ENCODE peak calls at places on chromosomes 3 and 15, in six cellular contexts. One of them, this sample, is unnamed.

GRCh38 chr3:187921391-187921790 is 176.1 kb upstream of the BCL6 start:
- DNase-seq in pons: no peak
- DNase-seq in fibroblast of mammary gland: no peak
- DNase-seq in LoVo: no peak
- DNase-seq in substantia nigra: no peak
- DNase-seq in skeletal muscle cell: no peak
- DNase-seq in this sample: no peak

GRCh38 chr3:47261301-47261700 is 21.3 kb downstream of the KIF9 start:
- DNase-seq in pons: no peak
- DNase-seq in fibroblast of mammary gland: no peak
- DNase-seq in LoVo: no peak
- DNase-seq in substantia nigra: no peak
- DNase-seq in skeletal muscle cell: no peak
- DNase-seq in this sample: no peak

GRCh38 chr15:25501828-25502446 is 63.1 kb upstream of the UBE3A start:
- DNase-seq in pons: peak
- DNase-seq in fibroblast of mammary gland: peak
- DNase-seq in LoVo: peak
- DNase-seq in substantia nigra: no peak
- DNase-seq in skeletal muscle cell: no peak
- DNase-seq in this sample: no peak

GRCh38 chr3:33144433-33144832 is 30.6 kb downstream of the CRTAP start:
- DNase-seq in pons: no peak
- DNase-seq in fibroblast of mammary gland: no peak
- DNase-seq in LoVo: no peak
- DNase-seq in substantia nigra: no peak
- DNase-seq in skeletal muscle cell: no peak
- DNase-seq in this sample: no peak

GRCh38 chr15:38559131-38559530 is 5.5 kb downstream of the RASGRP1 start:
- DNase-seq in pons: no peak
- DNase-seq in fibroblast of mammary gland: peak
- DNase-seq in LoVo: no peak
- DNase-seq in substantia nigra: no peak
- DNase-seq in skeletal muscle cell: no peak
- DNase-seq in this sample: no peak

GRCh38 chr3:24615177-24615576 is 120.5 kb upstream of the THRB start:
- DNase-seq in pons: no peak
- DNase-seq in fibroblast of mammary gland: no peak
- DNase-seq in LoVo: no peak
- DNase-seq in substantia nigra: no peak
- DNase-seq in skeletal muscle cell: no peak
- DNase-seq in this sample: no peak

GRCh38 chr15:34986326-34987181 is 1.5 kb downstream of the ZNF770 start:
- DNase-seq in pons: peak
- DNase-seq in fibroblast of mammary gland: no peak
- DNase-seq in LoVo: no peak
- DNase-seq in substantia nigra: no peak
- DNase-seq in skeletal muscle cell: no peak
- DNase-seq in this sample: no peak

GRCh38 chr15:65862682-65863081 is 6.6 kb upstream of the RAB11A start:
- DNase-seq in pons: no peak
- DNase-seq in fibroblast of mammary gland: peak
- DNase-seq in LoVo: peak
- DNase-seq in substantia nigra: no peak
- DNase-seq in skeletal muscle cell: no peak
- DNase-seq in this sample: no peak

GRCh38 chr3:194664857-194665256 is 7.1 kb downstream of the LSG1 start:
- DNase-seq in pons: no peak
- DNase-seq in fibroblast of mammary gland: peak
- DNase-seq in LoVo: no peak
- DNase-seq in substantia nigra: no peak
- DNase-seq in skeletal muscle cell: no peak
- DNase-seq in this sample: no peak

GRCh38 chr15:34693053-34693744 is 61.6 kb downstream of the GJD2 start:
- DNase-seq in pons: no peak
- DNase-seq in fibroblast of mammary gland: peak
- DNase-seq in LoVo: no peak
- DNase-seq in substantia nigra: no peak
- DNase-seq in skeletal muscle cell: peak
- DNase-seq in this sample: no peak

GRCh38 chr3:69423756-69424155 is 37.9 kb upstream of the FRMD4B start:
- DNase-seq in pons: no peak
- DNase-seq in fibroblast of mammary gland: no peak
- DNase-seq in LoVo: no peak
- DNase-seq in substantia nigra: no peak
- DNase-seq in skeletal muscle cell: no peak
- DNase-seq in this sample: no peak

GRCh38 chr3:127233371-127233770 is 40.4 kb downstream of the PRR23E start:
- DNase-seq in pons: no peak
- DNase-seq in fibroblast of mammary gland: peak
- DNase-seq in LoVo: peak
- DNase-seq in substantia nigra: no peak
- DNase-seq in skeletal muscle cell: no peak
- DNase-seq in this sample: no peak

GRCh38 chr3:94522488-94522887 is 459.6 kb downstream of the NSUN3 start:
- DNase-seq in pons: no peak
- DNase-seq in fibroblast of mammary gland: no peak
- DNase-seq in LoVo: no peak
- DNase-seq in substantia nigra: no peak
- DNase-seq in skeletal muscle cell: no peak
- DNase-seq in this sample: no peak

GRCh38 chr3:185585523-185585861 is 603 bp upstream of the SENP2 start:
- DNase-seq in pons: no peak
- DNase-seq in fibroblast of mammary gland: no peak
- DNase-seq in LoVo: no peak
- DNase-seq in substantia nigra: no peak
- DNase-seq in skeletal muscle cell: no peak
- DNase-seq in this sample: no peak

GRCh38 chr3:17125738-17126137 is 241.0 kb downstream of the PLCL2 start:
- DNase-seq in pons: no peak
- DNase-seq in fibroblast of mammary gland: no peak
- DNase-seq in LoVo: no peak
- DNase-seq in substantia nigra: no peak
- DNase-seq in skeletal muscle cell: no peak
- DNase-seq in this sample: no peak

GRCh38 chr3:22980346-22980745 is 222.8 kb upstream of the UBE2E2 start:
- DNase-seq in pons: no peak
- DNase-seq in fibroblast of mammary gland: no peak
- DNase-seq in LoVo: no peak
- DNase-seq in substantia nigra: no peak
- DNase-seq in skeletal muscle cell: peak
- DNase-seq in this sample: peak

GRCh38 chr3:52777127-52777958 is at the start of gene ITIH1:
- DNase-seq in pons: no peak
- DNase-seq in fibroblast of mammary gland: no peak
- DNase-seq in LoVo: no peak
- DNase-seq in substantia nigra: no peak
- DNase-seq in skeletal muscle cell: no peak
- DNase-seq in this sample: no peak

GRCh38 chr3:12993623-12994356 is 79.4 kb downstream of the IQSEC1 start:
- DNase-seq in pons: no peak
- DNase-seq in fibroblast of mammary gland: no peak
- DNase-seq in LoVo: no peak
- DNase-seq in substantia nigra: no peak
- DNase-seq in skeletal muscle cell: no peak
- DNase-seq in this sample: no peak

GRCh38 chr15:90419738-90420487 is 31.9 kb downstream of the IQGAP1 start:
- DNase-seq in pons: no peak
- DNase-seq in fibroblast of mammary gland: peak
- DNase-seq in LoVo: peak
- DNase-seq in substantia nigra: no peak
- DNase-seq in skeletal muscle cell: peak
- DNase-seq in this sample: peak

GRCh38 chr15:25784141-25784540 is 79.0 kb downstream of the ATP10A start:
- DNase-seq in pons: no peak
- DNase-seq in fibroblast of mammary gland: no peak
- DNase-seq in LoVo: no peak
- DNase-seq in substantia nigra: no peak
- DNase-seq in skeletal muscle cell: no peak
- DNase-seq in this sample: no peak

GRCh38 chr3:148903941-148904340 is 38.8 kb downstream of the CPA3 start:
- DNase-seq in pons: no peak
- DNase-seq in fibroblast of mammary gland: no peak
- DNase-seq in LoVo: no peak
- DNase-seq in substantia nigra: no peak
- DNase-seq in skeletal muscle cell: no peak
- DNase-seq in this sample: no peak

GRCh38 chr15:96330450-96331140 is at the start of gene NR2F2:
- DNase-seq in pons: peak
- DNase-seq in fibroblast of mammary gland: peak
- DNase-seq in LoVo: peak
- DNase-seq in substantia nigra: peak
- DNase-seq in skeletal muscle cell: peak
- DNase-seq in this sample: peak

GRCh38 chr15:59311245-59311644 is 61.4 kb downstream of the MYO1E start:
- DNase-seq in pons: no peak
- DNase-seq in fibroblast of mammary gland: no peak
- DNase-seq in LoVo: no peak
- DNase-seq in substantia nigra: no peak
- DNase-seq in skeletal muscle cell: no peak
- DNase-seq in this sample: no peak

GRCh38 chr15:78264304-78265136 is at the start of gene DNAJA4:
- DNase-seq in pons: peak
- DNase-seq in fibroblast of mammary gland: peak
- DNase-seq in LoVo: peak
- DNase-seq in substantia nigra: peak
- DNase-seq in skeletal muscle cell: no peak
- DNase-seq in this sample: no peak

GRCh38 chr3:188208751-188209433 is 54.9 kb downstream of the LPP start:
- DNase-seq in pons: no peak
- DNase-seq in fibroblast of mammary gland: peak
- DNase-seq in LoVo: no peak
- DNase-seq in substantia nigra: no peak
- DNase-seq in skeletal muscle cell: peak
- DNase-seq in this sample: no peak

GRCh38 chr3:126098391-126098858 is 14.5 kb upstream of the SLC41A3 start:
- DNase-seq in pons: no peak
- DNase-seq in fibroblast of mammary gland: peak
- DNase-seq in LoVo: no peak
- DNase-seq in substantia nigra: no peak
- DNase-seq in skeletal muscle cell: no peak
- DNase-seq in this sample: no peak

GRCh38 chr3:51799879-51800757 is 21.1 kb upstream of the IQCF6 start:
- DNase-seq in pons: peak
- DNase-seq in fibroblast of mammary gland: peak
- DNase-seq in LoVo: peak
- DNase-seq in substantia nigra: no peak
- DNase-seq in skeletal muscle cell: peak
- DNase-seq in this sample: peak

GRCh38 chr15:77542491-77543001 is 90.2 kb downstream of the LINGO1 start:
- DNase-seq in pons: no peak
- DNase-seq in fibroblast of mammary gland: peak
- DNase-seq in LoVo: peak
- DNase-seq in substantia nigra: no peak
- DNase-seq in skeletal muscle cell: no peak
- DNase-seq in this sample: no peak

GRCh38 chr3:123421353-123422174 is 27.3 kb downstream of the ADCY5 start:
- DNase-seq in pons: peak
- DNase-seq in fibroblast of mammary gland: peak
- DNase-seq in LoVo: no peak
- DNase-seq in substantia nigra: no peak
- DNase-seq in skeletal muscle cell: no peak
- DNase-seq in this sample: no peak